ENCODE peak calls at places on chromosomes 5 and 9, in seven cellular contexts. Q, S, K, T, Y, O and G are unnamed samples.

GRCh38 chr5:180873628-180874520 is 12.8 kb upstream of the ZFP62 start:
- DNase-seq in Q (no peak), S (peak), K (peak), T (peak), Y (no peak), O (no peak), G (peak)

GRCh38 chr9:5786370-5787127 is 46.4 kb downstream of the ERMP1 start:
- DNase-seq in Q (no peak), S (no peak), K (peak), T (peak), Y (no peak), O (no peak), G (no peak)

GRCh38 chr9:87878930-87879603 is 3.6 kb upstream of the SPATA31E1 start:
- DNase-seq in Q (no peak), S (no peak), K (peak), T (peak), Y (no peak), O (peak), G (no peak)

GRCh38 chr5:24804221-24804681 is 159.5 kb upstream of the CDH10 start:
- DNase-seq in Q (no peak), S (no peak), K (no peak), T (no peak), Y (no peak), O (no peak), G (no peak)

GRCh38 chr9:8382777-8383527 is 583.4 kb upstream of the DMAC1 start:
- DNase-seq in Q (no peak), S (no peak), K (no peak), T (no peak), Y (no peak), O (no peak), G (no peak)

GRCh38 chr5:145362261-145362660 is 472.9 kb downstream of the PRELID2 start:
- DNase-seq in Q (no peak), S (no peak), K (peak), T (peak), Y (no peak), O (peak), G (no peak)

GRCh38 chr5:141889282-141889871 is 11.2 kb upstream of the PCDH1 start:
- DNase-seq in Q (no peak), S (no peak), K (no peak), T (peak), Y (no peak), O (no peak), G (no peak)

GRCh38 chr5:133635051-133635450 is 22.7 kb upstream of the FSTL4 start:
- DNase-seq in Q (no peak), S (no peak), K (peak), T (peak), Y (no peak), O (peak), G (no peak)

GRCh38 chr5:165607026-165607425 is 2101.6 kb downstream of the MAT2B start:
- DNase-seq in Q (no peak), S (no peak), K (no peak), T (no peak), Y (no peak), O (no peak), G (no peak)

GRCh38 chr9:105911104-105911911 is 217.0 kb downstream of the TMEM38B start:
- DNase-seq in Q (no peak), S (no peak), K (no peak), T (peak), Y (no peak), O (peak), G (no peak)

GRCh38 chr9:10268500-10269485 is 344.0 kb downstream of the PTPRD start:
- DNase-seq in Q (no peak), S (no peak), K (peak), T (peak), Y (peak), O (peak), G (no peak)

GRCh38 chr9:2320632-2321031 is 301.0 kb upstream of the VLDLR start:
- DNase-seq in Q (no peak), S (no peak), K (no peak), T (no peak), Y (no peak), O (no peak), G (no peak)

GRCh38 chr9:114503009-114503408 is 2.3 kb downstream of the WHRN start:
- DNase-seq in Q (no peak), S (no peak), K (no peak), T (no peak), Y (no peak), O (no peak), G (no peak)

GRCh38 chr5:134873494-134873893 is 677 bp upstream of the TXNDC15 start:
- DNase-seq in Q (no peak), S (no peak), K (no peak), T (no peak), Y (no peak), O (no peak), G (no peak)

GRCh38 chr9:96514108-96514824 is 64.3 kb downstream of the HABP4 start:
- DNase-seq in Q (no peak), S (no peak), K (peak), T (peak), Y (no peak), O (no peak), G (no peak)

GRCh38 chr9:136995772-136996308 is 528 bp downstream of the CLIC3 start:
- DNase-seq in Q (no peak), S (no peak), K (no peak), T (no peak), Y (no peak), O (no peak), G (no peak)

GRCh38 chr5:177553671-177554429 is 513 bp downstream of the FAM193B start:
- DNase-seq in Q (peak), S (no peak), K (no peak), T (no peak), Y (peak), O (peak), G (peak)

GRCh38 chr9:97710356-97711222 is 13.4 kb upstream of the XPA start:
- DNase-seq in Q (no peak), S (peak), K (peak), T (peak), Y (peak), O (peak), G (no peak)

GRCh38 chr9:127336708-127337352 is 60.1 kb upstream of the SLC2A8 start:
- DNase-seq in Q (peak), S (no peak), K (peak), T (peak), Y (no peak), O (peak), G (no peak)

GRCh38 chr5:69489246-69489645 is 3.3 kb upstream of the OCLN start:
- DNase-seq in Q (no peak), S (no peak), K (no peak), T (no peak), Y (no peak), O (no peak), G (no peak)

GRCh38 chr5:128535225-128535624 is 2.8 kb downstream of the FBN2 start:
- DNase-seq in Q (no peak), S (no peak), K (no peak), T (peak), Y (no peak), O (no peak), G (no peak)

GRCh38 chr5:120794121-120794520 is 330.0 kb downstream of the PRR16 start:
- DNase-seq in Q (no peak), S (no peak), K (no peak), T (peak), Y (no peak), O (no peak), G (no peak)

GRCh38 chr9:19372576-19372975 is 7.5 kb downstream of the RPS6 start:
- DNase-seq in Q (no peak), S (no peak), K (no peak), T (no peak), Y (no peak), O (no peak), G (no peak)

GRCh38 chr5:170451764-170452365 is 52.0 kb upstream of the KCNIP1 start:
- DNase-seq in Q (no peak), S (no peak), K (peak), T (peak), Y (no peak), O (peak), G (no peak)

GRCh38 chr5:126920291-126920690 is 110.1 kb downstream of the MARCHF3 start:
- DNase-seq in Q (no peak), S (no peak), K (peak), T (peak), Y (no peak), O (no peak), G (no peak)

GRCh38 chr5:149932445-149933350 is 11.9 kb downstream of the PDE6A start:
- DNase-seq in Q (no peak), S (no peak), K (no peak), T (peak), Y (no peak), O (no peak), G (no peak)
- TF ChIP-seq CTCF in Q (no peak), S (no peak), K (peak), T (peak), Y (peak), O (no peak), G (no peak)

GRCh38 chr5:139549162-139549894 is 11.8 kb upstream of the UBE2D2 start:
- DNase-seq in Q (no peak), S (no peak), K (no peak), T (no peak), Y (no peak), O (no peak), G (no peak)

GRCh38 chr5:139543423-139543991 is 17.6 kb upstream of the UBE2D2 start:
- DNase-seq in Q (peak), S (no peak), K (peak), T (peak), Y (peak), O (no peak), G (peak)
- TF ChIP-seq CTCF in Q (no peak), S (peak), K (peak), T (peak), Y (no peak), O (no peak), G (peak)

GRCh38 chr5:61779743-61780142 is 447.7 kb downstream of the ZSWIM6 start:
- DNase-seq in Q (no peak), S (no peak), K (no peak), T (no peak), Y (no peak), O (no peak), G (no peak)

DNA sequence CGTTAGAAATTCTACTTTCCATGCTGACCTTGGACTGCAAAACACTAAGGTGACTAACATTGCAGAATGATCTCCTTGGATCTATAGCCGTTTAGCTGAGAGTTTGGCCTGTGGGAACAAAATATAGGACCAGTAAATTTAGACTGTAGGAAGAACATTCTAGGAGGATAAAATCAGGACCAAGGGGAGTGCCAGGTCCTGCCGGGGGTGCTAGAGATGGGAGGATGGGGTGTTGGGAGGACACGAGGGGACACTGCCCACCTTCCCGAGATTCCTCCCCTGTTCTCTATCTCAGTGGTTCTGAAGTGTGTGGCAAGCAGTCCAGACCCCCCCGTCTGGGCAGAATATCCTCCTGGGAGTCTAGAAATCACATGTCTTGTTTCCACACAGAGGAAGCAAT is 445.2 kb downstream of the ZSWIM6 start:
- DNase-seq in Q (no peak), S (no peak), K (no peak), T (no peak), Y (no peak), O (no peak), G (no peak)
- TF ChIP-seq CTCF in Q (no peak), S (no peak), K (no peak), T (no peak), Y (no peak), O (no peak), G (no peak)

GRCh38 chr5:58477760-58478159 is 13.5 kb upstream of the GAPT start:
- DNase-seq in Q (no peak), S (no peak), K (no peak), T (peak), Y (no peak), O (no peak), G (no peak)
- TF ChIP-seq CTCF in Q (no peak), S (peak), K (no peak), T (peak), Y (no peak), O (no peak), G (peak)

GRCh38 chr5:61357745-61358144 is 25.7 kb downstream of the ZSWIM6 start:
- DNase-seq in Q (no peak), S (no peak), K (no peak), T (peak), Y (no peak), O (no peak), G (no peak)
- TF ChIP-seq CTCF in Q (no peak), S (peak), K (peak), T (peak), Y (peak), O (no peak), G (peak)

DNA sequence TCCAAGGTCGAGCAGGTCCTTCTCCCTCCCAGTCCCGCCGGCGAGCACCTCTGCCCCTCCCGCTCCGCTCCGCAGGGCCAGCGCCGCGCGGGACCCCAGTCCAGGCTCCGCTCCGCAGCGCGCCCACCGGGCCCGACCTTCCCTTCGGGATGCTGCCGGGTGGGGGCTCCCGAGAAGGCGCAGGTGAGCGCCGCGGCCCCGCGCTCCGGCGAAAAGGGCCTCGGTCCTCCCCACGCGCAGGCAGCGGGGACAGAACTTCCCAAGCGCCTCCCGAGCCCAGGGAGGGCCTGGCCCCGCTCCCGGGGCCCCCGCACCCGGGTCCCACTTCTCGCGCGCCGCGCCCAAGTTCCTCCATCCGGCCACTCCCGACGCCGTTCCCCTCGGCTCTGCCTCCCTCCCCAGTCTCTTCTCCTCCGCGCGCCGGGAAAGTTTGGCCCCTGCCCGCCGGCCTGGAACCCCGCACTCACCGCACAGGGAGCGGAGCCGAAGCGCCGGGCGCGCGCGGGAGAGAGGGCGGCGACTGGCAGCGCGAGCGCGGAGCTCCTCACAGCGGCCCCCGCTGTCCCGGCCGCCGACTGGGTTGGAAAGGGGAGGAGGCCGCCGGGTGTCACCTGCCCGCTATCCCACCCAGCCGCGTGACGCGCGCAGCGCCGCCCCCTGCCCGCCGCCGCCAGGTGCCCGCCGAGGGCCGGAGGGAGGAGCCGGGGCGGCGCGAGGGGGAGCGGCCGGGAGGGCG is at the start of gene ELOVL7:
- DNase-seq in Q (peak), S (no peak), K (no peak), T (peak), Y (peak), O (peak), G (peak)
- TF ChIP-seq CTCF in Q (peak), S (peak), K (peak), T (peak), Y (no peak), O (peak), G (no peak)